ENCODE peak calls at places on chromosomes 7 and 10, in six cellular contexts. C, D, A, J, M and L are unnamed samples.

GRCh38 chr10:19412531-19412930 is 363.9 kb downstream of the MALRD1 start:
- DNase-seq in A (peak), J (peak), C (no peak), D (peak), M (peak), L (peak)

GRCh38 chr10:1853801-1854200 is 116.5 kb upstream of the ADARB2 start:
- DNase-seq in D (no peak), M (no peak), J (no peak), C (no peak), A (no peak), L (no peak)

GRCh38 chr10:17645591-17646345 is 1.8 kb downstream of the STAM start:
- DNase-seq in J (no peak), C (no peak), D (peak), M (no peak), A (no peak), L (no peak)

GRCh38 chr7:47375590-47375989 is 206.3 kb downstream of the TNS3 start:
- DNase-seq in M (peak), A (no peak), C (no peak), D (peak), J (no peak), L (no peak)

GRCh38 chr7:113768256-113768847 is 150.5 kb downstream of the PPP1R3A start:
- DNase-seq in J (no peak), D (no peak), M (peak), C (no peak), A (no peak), L (no peak)

GRCh38 chr7:155942226-155942950 is 130.1 kb upstream of the SHH start:
- DNase-seq in M (no peak), D (no peak), A (no peak), J (no peak), C (peak), L (no peak)

GRCh38 chr7:80387634-80388033 is 124.2 kb downstream of the GNAT3 start:
- DNase-seq in A (peak), C (no peak), J (peak), D (no peak), M (peak), L (no peak)

GRCh38 chr10:100518761-100519241 is 860 bp downstream of the SEC31B start:
- DNase-seq in D (peak), J (peak), C (peak), M (peak), A (peak), L (peak)

GRCh38 chr7:149743481-149743880 is 29.9 kb downstream of the ZNF467 start:
- DNase-seq in D (no peak), M (no peak), C (no peak), A (no peak), J (no peak), L (no peak)

GRCh38 chr7:93245525-93246432 is 13.6 kb downstream of the VPS50 start:
- DNase-seq in J (no peak), D (peak), A (peak), C (no peak), M (peak), L (peak)

GRCh38 chr10:70482982-70483760 is 4.6 kb downstream of the PALD1 start:
- DNase-seq in C (no peak), M (no peak), J (no peak), A (no peak), D (no peak), L (no peak)

GRCh38 chr10:8766899-8767298 is 712.4 kb downstream of the GATA3 start:
- DNase-seq in M (no peak), C (no peak), J (no peak), A (no peak), D (no peak), L (no peak)

GRCh38 chr7:155713382-155713781 is 68.9 kb downstream of the RBM33 start:
- DNase-seq in C (no peak), D (no peak), A (no peak), J (no peak), M (no peak), L (no peak)

GRCh38 chr7:90910136-90910535 is 314.0 kb downstream of the CDK14 start:
- DNase-seq in C (no peak), D (peak), A (no peak), J (no peak), M (no peak), L (no peak)

GRCh38 chr10:110190170-110190569 is 17.2 kb upstream of the MXI1 start:
- DNase-seq in J (no peak), A (no peak), D (no peak), C (no peak), M (no peak), L (no peak)

DNA sequence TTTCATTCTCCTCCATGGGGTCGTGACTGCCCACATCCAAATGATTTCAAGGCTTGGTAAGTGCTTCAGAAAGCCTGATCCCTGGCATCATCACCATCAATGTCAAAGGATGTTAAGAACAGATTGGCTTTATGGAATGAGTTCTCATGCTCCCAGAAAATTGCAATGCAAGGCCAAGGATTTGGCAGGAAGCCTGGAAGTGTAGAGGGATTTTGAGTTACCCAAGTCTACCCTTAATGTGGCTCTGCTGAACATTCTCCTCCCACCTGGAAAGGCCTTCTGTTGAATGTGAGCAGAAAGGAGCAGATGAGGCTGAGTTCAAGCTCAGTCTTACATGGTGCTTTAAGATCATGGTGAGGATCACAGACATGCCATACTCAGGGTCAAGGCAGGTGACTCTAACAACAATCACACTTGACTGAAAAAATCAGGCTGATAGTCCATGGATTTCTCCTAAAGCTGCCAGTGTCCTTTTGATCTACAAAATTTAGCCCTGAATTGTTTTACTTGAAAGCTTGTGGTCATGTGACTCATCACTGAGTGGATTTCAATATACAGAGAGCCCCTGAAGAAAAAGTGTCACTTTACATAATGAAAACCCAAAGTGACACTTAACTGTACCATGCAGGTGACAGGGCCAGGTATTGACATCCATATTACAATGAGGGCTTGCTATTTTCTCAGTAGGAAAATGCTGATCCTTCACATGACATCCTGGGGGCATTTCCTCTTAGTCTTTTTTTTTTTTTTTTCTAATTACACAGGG is 111.1 kb upstream of the PDLIM1 start:
- DNase-seq in A (no peak), D (no peak), J (no peak), C (no peak), M (no peak), L (no peak)
- H3K4me3 ChIP-seq in A (no peak), D (no peak), J (no peak), C (no peak), M (no peak), L (no peak)

GRCh38 chr10:131758062-131758941 is 142.5 kb upstream of the PPP2R2D start:
- DNase-seq in D (no peak), J (no peak), A (no peak), C (no peak), M (no peak), L (no peak)

GRCh38 chr10:131760416-131761166 is 140.2 kb upstream of the PPP2R2D start:
- DNase-seq in J (no peak), A (peak), M (no peak), D (no peak), C (peak), L (peak)

GRCh38 chr10:131758942-131759315 is 141.9 kb upstream of the PPP2R2D start:
- DNase-seq in A (no peak), M (no peak), J (no peak), D (no peak), C (no peak), L (no peak)

GRCh38 chr10:131757285-131758058 is 143.3 kb upstream of the PPP2R2D start:
- DNase-seq in A (no peak), M (no peak), C (no peak), J (no peak), D (no peak), L (no peak)

GRCh38 chr10:131759347-131759746 is 141.5 kb upstream of the PPP2R2D start:
- DNase-seq in A (no peak), J (no peak), M (no peak), D (no peak), C (no peak), L (no peak)
- H3K4me2 ChIP-seq in A (no peak), J (no peak), M (no peak), D (no peak), C (no peak), L (no peak)

GRCh38 chr7:107167483-107168232 is 1.1 kb upstream of the HBP1 start:
- DNase-seq in A (peak), C (no peak), J (peak), M (peak), D (peak), L (peak)
- H2BK5ac ChIP-seq in A (no peak), C (peak), J (no peak), M (peak), D (peak), L (peak)

GRCh38 chr10:32376780-32377179 is 29.8 kb upstream of the EPC1 start:
- DNase-seq in C (no peak), M (peak), J (no peak), D (no peak), A (no peak), L (no peak)
- H3K4me3 ChIP-seq in C (peak), M (no peak), J (no peak), D (peak), A (no peak), L (peak)

DNA sequence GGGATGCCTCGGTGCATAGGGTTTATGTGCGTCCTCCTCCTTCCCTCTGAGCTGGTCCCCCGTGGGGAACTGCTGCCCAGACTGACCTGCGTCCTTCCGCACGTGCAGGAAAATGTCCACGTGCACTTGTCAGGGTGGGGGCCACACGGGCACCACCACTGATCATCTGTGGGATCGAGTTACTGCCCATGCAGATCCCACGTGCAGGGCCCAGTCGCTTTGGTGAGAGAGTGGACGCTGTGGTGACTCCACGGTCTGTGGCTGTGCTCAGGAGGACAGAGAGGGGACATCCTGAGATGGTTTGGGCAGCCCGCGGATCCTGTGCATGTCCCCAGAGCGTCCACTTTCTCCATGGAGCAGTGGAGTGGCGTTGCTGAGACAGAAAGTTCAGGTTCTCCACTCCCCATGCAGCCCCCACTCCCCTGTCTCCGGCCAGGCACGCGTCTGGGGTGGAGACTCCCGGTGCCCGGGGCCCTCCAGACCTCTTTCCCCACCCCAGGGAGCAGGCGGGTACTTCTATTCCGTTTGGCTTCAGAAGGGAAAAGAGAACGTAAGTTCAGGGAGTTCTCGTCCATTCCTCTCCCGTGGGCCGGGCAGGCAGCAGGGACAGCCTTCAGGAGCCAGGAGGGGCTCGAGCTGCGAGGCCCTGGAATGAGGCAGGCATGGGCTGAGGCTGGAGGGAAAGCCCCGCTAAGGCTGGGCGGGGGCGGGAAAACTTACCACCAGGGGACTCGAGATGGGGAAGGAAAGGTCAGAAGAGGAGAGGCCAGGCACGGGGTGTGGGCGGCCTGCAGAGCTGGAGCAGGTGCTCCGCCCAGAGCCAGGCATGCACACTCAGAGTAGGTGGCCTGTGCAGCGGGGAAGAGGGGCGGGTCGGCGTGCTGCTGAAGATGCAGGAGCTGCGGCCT is 59.9 kb downstream of the EGFR start:
- DNase-seq in J (peak), C (peak), A (peak), M (no peak), D (no peak), L (no peak)
- H3K4me2 ChIP-seq in J (no peak), C (no peak), A (no peak), M (no peak), D (no peak), L (no peak)

DNA sequence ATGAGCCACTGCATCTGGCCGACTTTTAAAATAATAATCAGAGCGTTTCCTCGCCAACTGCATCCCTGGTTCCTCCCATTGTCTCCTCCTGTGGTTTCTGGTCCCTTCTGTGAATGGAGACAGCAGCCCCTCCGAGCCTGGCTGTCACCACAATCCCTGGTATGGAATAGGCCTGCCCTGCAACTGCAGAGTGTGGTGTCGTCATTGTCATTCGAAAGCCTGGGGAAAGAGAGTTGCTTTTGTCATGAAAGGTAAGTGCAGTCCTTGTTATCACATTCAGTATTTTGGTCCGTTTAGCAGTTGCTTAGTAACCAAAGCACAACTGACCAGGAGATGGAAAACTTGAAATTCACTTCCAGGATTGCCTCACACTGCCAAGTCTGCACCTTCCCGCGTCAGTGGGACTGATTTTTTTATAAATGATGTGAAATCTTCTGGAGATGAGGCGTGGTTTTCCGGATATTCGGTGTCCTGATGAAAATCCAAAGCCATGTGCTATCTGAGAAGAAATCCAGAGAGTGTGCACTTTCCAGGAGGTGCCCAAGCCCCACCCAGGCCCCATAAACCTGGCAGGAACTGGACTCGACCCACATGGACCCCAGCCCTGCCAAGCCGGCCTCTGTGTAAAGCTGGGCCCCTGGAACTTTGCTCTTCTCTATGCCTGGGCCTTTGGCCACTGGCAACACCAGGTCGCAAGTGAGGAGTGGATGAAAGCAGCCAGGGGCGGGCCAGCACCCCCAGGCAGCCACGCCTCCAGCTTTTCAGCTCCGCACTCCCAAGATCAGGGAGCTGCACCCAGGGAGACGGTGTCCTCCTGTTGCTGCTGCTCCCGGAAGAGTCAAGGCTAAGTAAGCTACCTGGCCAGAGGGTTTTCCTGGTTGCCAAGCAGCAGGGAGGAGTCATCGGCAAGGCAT is 133.7 kb upstream of the SH2B2 start:
- DNase-seq in D (peak), M (peak), A (peak), J (peak), C (peak), L (no peak)
- H2BK5ac ChIP-seq in D (no peak), M (no peak), A (no peak), J (peak), C (peak), L (no peak)

GRCh38 chr7:28956608-28957063 is 1.5 kb downstream of the TRIL start:
- DNase-seq in C (peak), M (peak), A (peak), D (peak), J (peak), L (peak)

GRCh38 chr7:28955356-28955722 is 2.8 kb downstream of the TRIL start:
- DNase-seq in C (no peak), M (no peak), D (no peak), J (no peak), A (no peak), L (no peak)

GRCh38 chr7:28957064-28957821 is 887 bp downstream of the TRIL start:
- DNase-seq in A (peak), J (no peak), C (peak), D (no peak), M (no peak), L (peak)

GRCh38 chr7:28954936-28955335 is 3.2 kb downstream of the TRIL start:
- DNase-seq in C (no peak), A (no peak), D (no peak), J (no peak), M (no peak), L (no peak)

GRCh38 chr7:28955723-28956607 is 2.2 kb downstream of the TRIL start:
- DNase-seq in C (peak), D (peak), M (peak), A (peak), J (peak), L (peak)
- H3K4me3 ChIP-seq in C (peak), D (peak), M (peak), A (peak), J (peak), L (peak)

GRCh38 chr10:124612611-124613498 is 131.3 kb downstream of the FAM53B start:
- DNase-seq in C (peak), A (peak), D (peak), J (peak), M (peak), L (no peak)
- H3K4me2 ChIP-seq in C (no peak), A (no peak), D (no peak), J (no peak), M (no peak), L (no peak)

GRCh38 chr7:69967152-69967591 is 368.9 kb downstream of the AUTS2 start:
- DNase-seq in M (no peak), D (no peak), C (no peak), J (no peak), A (peak), L (no peak)
- H2BK5ac ChIP-seq in M (no peak), D (no peak), C (no peak), J (no peak), A (no peak), L (no peak)

GRCh38 chr10:119538632-119539358 is 3.7 kb downstream of the RGS10 start:
- DNase-seq in M (no peak), C (no peak), A (no peak), J (no peak), D (no peak), L (no peak)
- H3K4me3 ChIP-seq in M (no peak), C (no peak), A (no peak), J (no peak), D (no peak), L (no peak)